ENCODE peak calls at places on chromosomes 4 and X, in eight cellular contexts. B, H, J, T, G, F, Q and P are unnamed samples.

GRCh38 chr4:17115546-17115945 is 217.1 kb upstream of the LDB2 start:
- DNase-seq in B (no peak), H (no peak), J (no peak), T (no peak), G (no peak), F (no peak), Q (no peak), P (no peak)

GRCh38 chr4:46390353-46391058 is 578 bp upstream of the GABRA2 start:
- DNase-seq in B (peak), H (peak), J (no peak), T (peak), G (no peak), F (no peak), Q (no peak), P (no peak)

GRCh38 chr4:24607338-24607737 is 23.0 kb upstream of the DHX15 start:
- DNase-seq in B (no peak), H (no peak), J (no peak), T (no peak), G (no peak), F (no peak), Q (no peak), P (no peak)

GRCh38 chr4:43763029-43763610 is 685.5 kb downstream of the KCTD8 start:
- DNase-seq in B (no peak), H (peak), J (no peak), T (no peak), G (no peak), F (no peak), Q (no peak), P (no peak)

GRCh38 chr4:98828801-98829200 is 100.1 kb downstream of the EIF4E start:
- DNase-seq in B (no peak), H (no peak), J (no peak), T (peak), G (peak), F (no peak), Q (no peak), P (no peak)

GRCh38 chr4:7276538-7276937 is 84.2 kb downstream of the SORCS2 start:
- DNase-seq in B (no peak), H (no peak), J (no peak), T (no peak), G (no peak), F (no peak), Q (peak), P (no peak)

GRCh38 chrX:143788265-143788664 is 67.7 kb upstream of the SPANXN2 start:
- DNase-seq in B (no peak), H (peak), J (peak), T (no peak), G (no peak), F (peak), Q (no peak), P (no peak)

GRCh38 chr4:37453361-37454262 is 209.1 kb downstream of the NWD2 start:
- DNase-seq in B (peak), H (peak), J (peak), T (peak), G (peak), F (no peak), Q (peak), P (peak)

GRCh38 chr4:152579107-152579764 is 43.3 kb upstream of the FBXW7 start:
- DNase-seq in B (no peak), H (no peak), J (no peak), T (no peak), G (no peak), F (no peak), Q (no peak), P (no peak)

GRCh38 chrX:37846141-37846540 is 1.2 kb downstream of the DYNLT3 start:
- DNase-seq in B (no peak), H (no peak), J (no peak), T (no peak), G (no peak), F (no peak), Q (no peak), P (no peak)

GRCh38 chr4:95066011-95066410 is 308.3 kb downstream of the BMPR1B start:
- DNase-seq in B (no peak), H (no peak), J (no peak), T (no peak), G (no peak), F (no peak), Q (no peak), P (no peak)

GRCh38 chrX:31429915-31430314 is 358.1 kb upstream of the FTHL17 start:
- DNase-seq in B (no peak), H (no peak), J (no peak), T (no peak), G (no peak), F (no peak), Q (no peak), P (no peak)

GRCh38 chr4:175703956-175704600 is 108.0 kb downstream of the GPM6A start:
- DNase-seq in B (no peak), H (no peak), J (no peak), T (no peak), G (no peak), F (no peak), Q (no peak), P (no peak)

GRCh38 chrX:38817004-38817703 is 15.9 kb downstream of the MID1IP1 start:
- DNase-seq in B (no peak), H (peak), J (no peak), T (peak), G (peak), F (no peak), Q (peak), P (no peak)

GRCh38 chr4:13533670-13534343 is 10.5 kb downstream of the NKX3-2 start:
- DNase-seq in B (no peak), H (no peak), J (peak), T (no peak), G (no peak), F (no peak), Q (no peak), P (peak)

GRCh38 chr4:13535118-13535517 is 9.2 kb downstream of the NKX3-2 start:
- DNase-seq in B (no peak), H (no peak), J (no peak), T (no peak), G (no peak), F (no peak), Q (no peak), P (peak)

GRCh38 chr4:13535708-13536361 is 8.5 kb downstream of the NKX3-2 start:
- DNase-seq in B (peak), H (no peak), J (peak), T (no peak), G (no peak), F (no peak), Q (no peak), P (peak)

GRCh38 chr4:13536607-13537006 is 7.7 kb downstream of the NKX3-2 start:
- DNase-seq in B (no peak), H (no peak), J (no peak), T (no peak), G (no peak), F (no peak), Q (no peak), P (peak)

DNA sequence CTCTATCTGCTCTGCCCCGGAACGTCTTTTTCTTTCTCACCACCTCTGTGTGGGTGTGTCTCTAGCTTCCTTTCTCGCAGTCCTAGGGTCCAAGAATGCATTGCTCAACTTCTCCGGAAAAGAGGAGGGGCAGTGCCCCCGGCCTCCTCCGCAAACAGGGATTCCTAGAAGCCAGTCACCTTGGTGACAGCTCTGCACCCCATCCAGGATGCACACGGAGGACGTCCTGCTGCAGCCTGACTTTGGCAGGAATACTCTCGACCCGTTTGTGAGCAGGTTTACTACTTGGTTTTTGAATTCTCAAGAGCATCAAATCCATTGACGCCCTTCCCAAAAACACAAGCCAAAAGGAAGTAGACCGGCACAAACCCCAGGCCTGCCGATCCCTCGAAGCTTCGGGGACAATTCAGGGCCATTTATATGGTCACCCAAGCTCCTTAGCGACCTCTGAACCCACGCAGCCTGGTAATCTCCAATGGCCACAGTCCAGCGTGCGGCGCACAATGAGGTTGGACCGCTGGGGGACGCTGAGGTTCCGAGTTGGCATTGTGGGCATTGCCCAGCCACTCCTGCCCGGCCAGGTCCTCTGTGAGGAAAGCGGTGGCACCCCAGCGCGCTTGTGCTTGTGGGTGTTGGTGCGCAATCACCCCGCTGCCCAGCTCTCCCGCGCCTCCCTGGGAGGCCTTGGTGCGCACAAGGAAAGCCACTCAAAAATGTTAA is 9.8 kb downstream of the NKX3-2 start:
- DNase-seq in B (peak), H (no peak), J (peak), T (no peak), G (no peak), F (no peak), Q (no peak), P (peak)
- TF ChIP-seq CTCF in B (no peak), H (no peak), J (no peak), T (no peak), G (no peak), F (no peak), Q (no peak), P (no peak)

GRCh38 chr4:112951362-112951962 is 98.0 kb upstream of the ANK2 start:
- DNase-seq in B (no peak), H (no peak), J (peak), T (no peak), G (no peak), F (no peak), Q (no peak), P (no peak)
- TF ChIP-seq CTCF in B (peak), H (peak), J (peak), T (peak), G (peak), F (peak), Q (peak), P (peak)

DNA sequence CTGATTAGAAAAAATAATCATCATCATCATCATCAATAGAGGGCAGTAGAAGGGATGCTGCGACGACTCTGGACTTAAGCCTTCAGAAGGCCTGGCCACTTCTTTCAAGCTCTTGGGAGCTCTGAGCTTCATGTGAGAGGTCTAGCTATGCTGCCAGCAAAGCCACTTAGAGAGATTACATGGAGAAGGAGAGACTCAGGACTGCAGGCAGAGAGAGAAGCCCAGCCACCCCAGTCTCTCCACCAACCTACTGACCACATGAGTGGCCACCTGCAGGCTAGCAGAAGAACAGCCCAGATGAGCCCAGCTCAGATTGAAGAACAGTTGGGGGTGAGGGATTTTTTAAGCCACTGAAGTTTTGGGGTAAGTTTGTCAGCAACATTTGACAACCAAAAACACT is 17.1 kb upstream of the TMEM150C start:
- DNase-seq in B (no peak), H (no peak), J (no peak), T (no peak), G (no peak), F (no peak), Q (no peak), P (no peak)
- TF ChIP-seq CTCF in B (no peak), H (no peak), J (no peak), T (peak), G (no peak), F (peak), Q (no peak), P (no peak)

GRCh38 chrX:11408111-11408405 is 114.8 kb downstream of the AMELX start:
- DNase-seq in B (no peak), H (no peak), J (no peak), T (no peak), G (no peak), F (no peak), Q (no peak), P (no peak)

GRCh38 chrX:11408783-11409182 is 115.6 kb downstream of the AMELX start:
- DNase-seq in B (no peak), H (no peak), J (no peak), T (no peak), G (no peak), F (no peak), Q (no peak), P (no peak)

GRCh38 chrX:11412715-11413623 is 119.8 kb downstream of the AMELX start:
- DNase-seq in B (no peak), H (no peak), J (no peak), T (no peak), G (no peak), F (no peak), Q (no peak), P (no peak)

GRCh38 chrX:11407331-11408110 is 114.3 kb downstream of the AMELX start:
- DNase-seq in B (no peak), H (no peak), J (no peak), T (no peak), G (no peak), F (no peak), Q (no peak), P (no peak)

DNA sequence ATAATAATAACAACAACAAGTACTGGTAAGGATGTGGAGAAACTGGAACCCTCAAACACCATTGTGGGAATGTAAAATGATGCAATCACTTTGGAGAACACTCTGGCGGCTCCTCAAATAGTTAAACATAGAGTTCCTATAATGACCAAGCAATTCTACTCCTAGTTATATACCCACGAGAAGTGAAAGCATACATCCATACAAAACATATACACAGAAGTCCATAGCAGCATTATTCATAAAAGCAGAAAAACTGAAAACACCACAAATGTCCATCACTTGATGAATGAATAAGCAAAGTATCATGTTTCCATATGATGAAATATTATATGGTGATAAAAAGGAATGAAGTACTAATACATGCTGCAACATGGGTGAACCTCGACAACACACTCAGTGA is 116.7 kb downstream of the AMELX start:
- DNase-seq in B (no peak), H (no peak), J (no peak), T (no peak), G (no peak), F (no peak), Q (no peak), P (no peak)
- TF ChIP-seq CTCF in B (no peak), H (no peak), J (no peak), T (no peak), G (no peak), F (no peak), Q (no peak), P (no peak)

DNA sequence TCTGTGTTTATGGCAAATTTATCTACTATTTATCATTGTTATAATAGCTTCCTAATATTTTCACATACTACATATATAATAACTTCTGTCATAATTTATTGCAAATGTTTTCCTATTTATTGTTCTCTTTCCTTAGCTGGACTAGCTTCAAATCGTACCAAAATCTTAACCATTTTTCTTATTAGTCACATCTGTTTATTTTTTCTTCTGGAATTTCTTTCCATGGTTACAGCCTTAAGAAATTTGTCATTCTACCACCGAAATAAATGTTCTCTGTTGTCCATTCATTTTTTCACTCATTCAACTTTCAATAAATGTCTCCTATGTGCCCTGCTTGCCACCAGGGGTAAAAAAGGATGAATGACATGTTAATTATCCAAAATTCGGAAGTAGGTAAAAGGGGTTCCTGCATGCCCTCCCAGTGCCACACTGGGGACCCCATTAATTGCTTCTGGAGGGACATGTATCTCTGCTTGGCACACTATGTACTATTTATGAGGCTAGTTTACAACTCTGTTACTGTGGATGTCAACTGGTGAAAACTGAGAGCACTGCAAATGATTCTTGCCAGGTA is 182.1 kb downstream of the SH3KBP1 start:
- DNase-seq in B (no peak), H (no peak), J (no peak), T (no peak), G (no peak), F (no peak), Q (no peak), P (no peak)
- TF ChIP-seq CTCF in B (no peak), H (no peak), J (no peak), T (no peak), G (no peak), F (no peak), Q (no peak), P (no peak)